ENCODE peak calls at places on chromosomes 2 and 18, in seven cellular contexts. One of them, this sample, is unnamed.

GRCh38 chr2:144607899-144608477 is 88.1 kb upstream of the ZEB2 start:
- DNase-seq in K562: no peak
- DNase-seq in GM12878: no peak
- DNase-seq in GM12891: no peak
- DNase-seq in H1: no peak
- DNase-seq in SK-N-SH: no peak
- DNase-seq in HepG2: no peak
- DNase-seq in this sample: no peak

GRCh38 chr2:20682166-20682565 is 15.2 kb downstream of the GDF7 start:
- DNase-seq in K562: peak; percentile 32
- DNase-seq in GM12878: no peak
- DNase-seq in GM12891: no peak
- DNase-seq in H1: peak; percentile 63
- DNase-seq in SK-N-SH: no peak
- DNase-seq in HepG2: peak; percentile 47
- DNase-seq in this sample: no peak

GRCh38 chr2:58925676-58926081 is 684.6 kb upstream of the FANCL start:
- DNase-seq in K562: no peak
- DNase-seq in GM12878: no peak
- DNase-seq in GM12891: no peak
- DNase-seq in H1: no peak
- DNase-seq in SK-N-SH: no peak
- DNase-seq in HepG2: no peak
- DNase-seq in this sample: no peak

GRCh38 chr2:10125842-10126596 is 3.5 kb downstream of the RRM2 start:
- DNase-seq in K562: no peak
- DNase-seq in GM12878: no peak
- DNase-seq in GM12891: no peak
- DNase-seq in H1: no peak
- DNase-seq in SK-N-SH: no peak
- DNase-seq in HepG2: no peak
- DNase-seq in this sample: no peak

GRCh38 chr2:108360776-108361468 is 16.8 kb upstream of the SULT1C4 start:
- DNase-seq in K562: no peak
- DNase-seq in GM12878: no peak
- DNase-seq in GM12891: no peak
- DNase-seq in H1: no peak
- DNase-seq in SK-N-SH: no peak
- DNase-seq in HepG2: no peak
- DNase-seq in this sample: no peak

GRCh38 chr18:31489311-31489710 is 8.7 kb upstream of the DSG2 start:
- DNase-seq in K562: no peak
- DNase-seq in GM12878: no peak
- DNase-seq in GM12891: no peak
- DNase-seq in H1: no peak
- DNase-seq in SK-N-SH: no peak
- DNase-seq in HepG2: no peak
- DNase-seq in this sample: no peak

GRCh38 chr2:70062270-70062669 is 25.0 kb upstream of the PCBP1 start:
- DNase-seq in K562: no peak
- DNase-seq in GM12878: no peak
- DNase-seq in GM12891: no peak
- DNase-seq in H1: no peak
- DNase-seq in SK-N-SH: no peak
- DNase-seq in HepG2: no peak
- DNase-seq in this sample: no peak

GRCh38 chr2:181203916-181204315 is 223.5 kb downstream of the UBE2E3 start:
- DNase-seq in K562: no peak
- DNase-seq in GM12878: no peak
- DNase-seq in GM12891: no peak
- DNase-seq in H1: no peak
- DNase-seq in SK-N-SH: no peak
- DNase-seq in HepG2: no peak
- DNase-seq in this sample: no peak

GRCh38 chr2:88517759-88518201 is 65.3 kb upstream of the FOXI3 start:
- DNase-seq in K562: no peak
- DNase-seq in GM12878: no peak
- DNase-seq in GM12891: no peak
- DNase-seq in H1: no peak
- DNase-seq in SK-N-SH: no peak
- DNase-seq in HepG2: no peak
- DNase-seq in this sample: no peak

GRCh38 chr18:31658670-31659573 is 25.5 kb downstream of the B4GALT6 start:
- DNase-seq in K562: no peak
- DNase-seq in GM12878: peak; percentile 89
- DNase-seq in GM12891: no peak
- DNase-seq in H1: no peak
- DNase-seq in SK-N-SH: no peak
- DNase-seq in HepG2: no peak
- DNase-seq in this sample: no peak

GRCh38 chr2:88239781-88240180 is 69.6 kb downstream of the THNSL2 start:
- DNase-seq in K562: peak; percentile 24
- DNase-seq in GM12878: no peak
- DNase-seq in GM12891: no peak
- DNase-seq in H1: no peak
- DNase-seq in SK-N-SH: no peak
- DNase-seq in HepG2: no peak
- DNase-seq in this sample: no peak

GRCh38 chr2:6679481-6679880 is 186.2 kb downstream of the CMPK2 start:
- DNase-seq in K562: no peak
- DNase-seq in GM12878: no peak
- DNase-seq in GM12891: no peak
- DNase-seq in H1: no peak
- DNase-seq in SK-N-SH: no peak
- DNase-seq in HepG2: no peak
- DNase-seq in this sample: no peak

GRCh38 chr2:196256585-196256984 is 85.2 kb upstream of the STK17B start:
- DNase-seq in K562: no peak
- DNase-seq in GM12878: no peak
- DNase-seq in GM12891: no peak
- DNase-seq in H1: no peak
- DNase-seq in SK-N-SH: no peak
- DNase-seq in HepG2: no peak
- DNase-seq in this sample: no peak

GRCh38 chr18:65924878-65925277 is 174.1 kb downstream of the CDH7 start:
- DNase-seq in K562: no peak
- DNase-seq in GM12878: no peak
- DNase-seq in GM12891: no peak
- DNase-seq in H1: no peak
- DNase-seq in SK-N-SH: no peak
- DNase-seq in HepG2: no peak
- DNase-seq in this sample: no peak

GRCh38 chr2:112933261-112933660 is 22.3 kb downstream of the IL37 start:
- DNase-seq in K562: no peak
- DNase-seq in GM12878: no peak
- DNase-seq in GM12891: no peak
- DNase-seq in H1: peak; percentile 13
- DNase-seq in SK-N-SH: no peak
- DNase-seq in HepG2: no peak
- DNase-seq in this sample: no peak

DNA sequence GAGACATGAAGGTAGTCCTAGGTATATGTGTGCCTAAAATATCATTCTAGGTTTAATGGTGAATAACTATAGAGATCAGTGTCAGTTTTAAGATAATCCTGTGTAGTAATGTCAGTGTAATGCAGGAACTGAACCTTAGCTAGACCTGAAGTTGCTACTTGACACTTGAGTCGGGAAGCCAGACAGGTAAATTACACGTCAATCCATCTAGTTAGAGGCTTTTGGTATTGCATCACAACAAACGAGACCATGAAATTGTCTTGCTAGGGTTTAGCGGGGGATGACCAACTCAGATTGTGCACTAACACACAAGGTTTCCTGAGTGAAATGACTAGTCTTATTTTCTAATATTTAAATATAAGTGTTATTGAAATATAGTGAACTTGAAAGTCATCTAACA is 2.0 kb downstream of the YPEL5 start:
- DNase-seq in K562: no peak
- DNase-seq in GM12878: no peak
- DNase-seq in GM12891: no peak
- DNase-seq in H1: no peak
- DNase-seq in SK-N-SH: no peak
- DNase-seq in HepG2: no peak
- DNase-seq in this sample: no peak
- TF ChIP-seq TAF1 in K562: no peak
- TF ChIP-seq TAF1 in GM12878: no peak
- TF ChIP-seq TAF1 in GM12891: no peak
- TF ChIP-seq TAF1 in H1: no peak
- TF ChIP-seq TAF1 in SK-N-SH: no peak
- TF ChIP-seq TAF1 in HepG2: no peak
- TF ChIP-seq TAF1 in this sample: no peak

GRCh38 chr2:71454221-71455010 is 1.1 kb downstream of the DYSF start:
- DNase-seq in K562: peak; percentile 60
- DNase-seq in GM12878: no peak
- DNase-seq in GM12891: no peak
- DNase-seq in H1: peak; percentile 71
- DNase-seq in SK-N-SH: no peak
- DNase-seq in HepG2: no peak
- DNase-seq in this sample: no peak
- TF ChIP-seq TAF1 in K562: no peak
- TF ChIP-seq TAF1 in GM12878: no peak
- TF ChIP-seq TAF1 in GM12891: no peak
- TF ChIP-seq TAF1 in H1: no peak
- TF ChIP-seq TAF1 in SK-N-SH: no peak
- TF ChIP-seq TAF1 in HepG2: no peak
- TF ChIP-seq TAF1 in this sample: no peak

GRCh38 chr18:55419939-55420664 is 167.9 kb downstream of the TCF4 start:
- DNase-seq in K562: no peak
- DNase-seq in GM12878: no peak
- DNase-seq in GM12891: no peak
- DNase-seq in H1: no peak
- DNase-seq in SK-N-SH: no peak
- DNase-seq in HepG2: no peak
- DNase-seq in this sample: no peak
- TF ChIP-seq TAF1 in K562: no peak
- TF ChIP-seq TAF1 in GM12878: no peak
- TF ChIP-seq TAF1 in GM12891: no peak
- TF ChIP-seq TAF1 in H1: no peak
- TF ChIP-seq TAF1 in SK-N-SH: no peak
- TF ChIP-seq TAF1 in HepG2: no peak
- TF ChIP-seq TAF1 in this sample: no peak

GRCh38 chr2:215442392-215442787 is 6.5 kb upstream of the FN1 start:
- DNase-seq in K562: no peak
- DNase-seq in GM12878: no peak
- DNase-seq in GM12891: no peak
- DNase-seq in H1: no peak
- DNase-seq in SK-N-SH: no peak
- DNase-seq in HepG2: no peak
- DNase-seq in this sample: no peak
- TF ChIP-seq TAF1 in K562: no peak
- TF ChIP-seq TAF1 in GM12878: no peak
- TF ChIP-seq TAF1 in GM12891: no peak
- TF ChIP-seq TAF1 in H1: no peak
- TF ChIP-seq TAF1 in SK-N-SH: no peak
- TF ChIP-seq TAF1 in HepG2: no peak
- TF ChIP-seq TAF1 in this sample: no peak

GRCh38 chr2:157192445-157193423 is 64.8 kb upstream of the GALNT5 start:
- DNase-seq in K562: no peak
- DNase-seq in GM12878: no peak
- DNase-seq in GM12891: no peak
- DNase-seq in H1: no peak
- DNase-seq in SK-N-SH: no peak
- DNase-seq in HepG2: no peak
- DNase-seq in this sample: no peak

GRCh38 chr2:157196956-157197355 is 60.5 kb upstream of the GALNT5 start:
- DNase-seq in K562: no peak
- DNase-seq in GM12878: no peak
- DNase-seq in GM12891: no peak
- DNase-seq in H1: no peak
- DNase-seq in SK-N-SH: no peak
- DNase-seq in HepG2: no peak
- DNase-seq in this sample: no peak

GRCh38 chr2:157193461-157193860 is 64.0 kb upstream of the GALNT5 start:
- DNase-seq in K562: no peak
- DNase-seq in GM12878: no peak
- DNase-seq in GM12891: no peak
- DNase-seq in H1: no peak
- DNase-seq in SK-N-SH: no peak
- DNase-seq in HepG2: no peak
- DNase-seq in this sample: no peak

GRCh38 chr2:157194844-157195243 is 62.7 kb upstream of the GALNT5 start:
- DNase-seq in K562: no peak
- DNase-seq in GM12878: no peak
- DNase-seq in GM12891: no peak
- DNase-seq in H1: no peak
- DNase-seq in SK-N-SH: no peak
- DNase-seq in HepG2: no peak
- DNase-seq in this sample: no peak

GRCh38 chr2:157194097-157194688 is 63.3 kb upstream of the GALNT5 start:
- DNase-seq in K562: peak; percentile 39
- DNase-seq in GM12878: no peak
- DNase-seq in GM12891: peak; percentile 5
- DNase-seq in H1: no peak
- DNase-seq in SK-N-SH: peak; percentile 12
- DNase-seq in HepG2: peak; percentile 46
- DNase-seq in this sample: no peak
- TF ChIP-seq TAF1 in K562: no peak
- TF ChIP-seq TAF1 in GM12878: no peak
- TF ChIP-seq TAF1 in GM12891: no peak
- TF ChIP-seq TAF1 in H1: no peak
- TF ChIP-seq TAF1 in SK-N-SH: no peak
- TF ChIP-seq TAF1 in HepG2: no peak
- TF ChIP-seq TAF1 in this sample: no peak

This sample was measured in GM12892.